ENCODE peak calls at places on chromosome 4, in nine cellular contexts. R, W, Q, M, A, G, V, S and C are unnamed samples.

GRCh38 chr4:185743722-185744121 is 68.3 kb downstream of the SORBS2 start:
- DNase-seq in R (no peak), W (no peak), Q (no peak), M (no peak), A (no peak), G (no peak), V (no peak), S (no peak), C (no peak)

GRCh38 chr4:127809173-127809800 is 27.2 kb downstream of the HSPA4L start:
- DNase-seq in R (no peak), W (no peak), Q (no peak), M (no peak), A (no peak), G (no peak), V (no peak), S (no peak), C (no peak)

GRCh38 chr4:54073481-54073880 is 9.1 kb upstream of the CHIC2 start:
- DNase-seq in R (no peak), W (no peak), Q (peak; percentile 62), M (no peak), A (no peak), G (no peak), V (no peak), S (no peak), C (no peak)

GRCh38 chr4:128350449-128351045 is 62.9 kb upstream of the PGRMC2 start:
- DNase-seq in R (no peak), W (no peak), Q (no peak), M (no peak), A (no peak), G (no peak), V (no peak), S (no peak), C (no peak)

GRCh38 chr4:114399085-114399484 is 199.5 kb upstream of the UGT8 start:
- DNase-seq in R (no peak), W (no peak), Q (no peak), M (no peak), A (no peak), G (no peak), V (no peak), S (no peak), C (no peak)

GRCh38 chr4:122119739-122120138 is 32.4 kb upstream of the BLTP1 start:
- DNase-seq in R (no peak), W (no peak), Q (no peak), M (no peak), A (no peak), G (no peak), V (no peak), S (no peak), C (no peak)

GRCh38 chr4:182890202-182890601 is 27.0 kb downstream of the DCTD start:
- DNase-seq in R (no peak), W (no peak), Q (no peak), M (peak; percentile 42), A (no peak), G (no peak), V (no peak), S (no peak), C (no peak)

GRCh38 chr4:2878346-2878745 is 34.7 kb downstream of the ADD1 start:
- DNase-seq in R (no peak), W (no peak), Q (no peak), M (no peak), A (no peak), G (no peak), V (no peak), S (no peak), C (no peak)

GRCh38 chr4:48778431-48779094 is 1.5 kb downstream of the FRYL start:
- DNase-seq in R (no peak), W (no peak), Q (peak; percentile 58), M (no peak), A (no peak), G (no peak), V (no peak), S (no peak), C (no peak)